ENCODE peak calls at places on chromosome X, in four cellular contexts. L, X, P and T are unnamed samples.

GRCh38 chrX:100263650-100264049 is 146.4 kb downstream of the PCDH19 start:
- DNase-seq in L (no peak), X (no peak), P (no peak), T (no peak)

GRCh38 chrX:12930150-12930549 is 23.7 kb downstream of the TLR8 start:
- DNase-seq in L (no peak), X (no peak), P (no peak), T (no peak)

GRCh38 chrX:538311-538710 is 92.3 kb upstream of the SHOX start:
- DNase-seq in L (peak), X (no peak), P (no peak), T (no peak)

GRCh38 chrX:145609951-145610511 is 207.6 kb upstream of the SLITRK2 start:
- DNase-seq in L (no peak), X (no peak), P (no peak), T (no peak)

GRCh38 chrX:30967516-30967915 is 78.5 kb upstream of the TAB3 start:
- DNase-seq in L (no peak), X (no peak), P (no peak), T (no peak)

GRCh38 chrX:30302957-30303356 is 6.2 kb downstream of the NR0B1 start:
- DNase-seq in L (peak), X (no peak), P (no peak), T (no peak)

GRCh38 chrX:30637874-30638793 is 15.1 kb upstream of the GK start:
- DNase-seq in L (no peak), X (no peak), P (no peak), T (no peak)

GRCh38 chrX:149908308-149908707 is 21.1 kb upstream of the HSFX4 start:
- DNase-seq in L (no peak), X (no peak), P (no peak), T (no peak)

GRCh38 chrX:24619647-24620046 is 27.5 kb downstream of the PCYT1B start:
- DNase-seq in L (peak), X (no peak), P (no peak), T (no peak)

GRCh38 chrX:371907-372306 is 14.8 kb downstream of the PPP2R3B start:
- DNase-seq in L (no peak), X (no peak), P (no peak), T (no peak)

GRCh38 chrX:46733226-46733625 is 25.7 kb downstream of the SLC9A7 start:
- DNase-seq in L (no peak), X (no peak), P (no peak), T (no peak)

GRCh38 chrX:70960728-70961127 is 29.8 kb upstream of the SLC7A3 start:
- DNase-seq in L (no peak), X (no peak), P (no peak), T (no peak)

GRCh38 chrX:50726296-50726695 is 87.7 kb downstream of the SHROOM4 start:
- DNase-seq in L (no peak), X (no peak), P (no peak), T (no peak)

GRCh38 chrX:46254623-46255022 is 290.6 kb downstream of the ZNF674 start:
- DNase-seq in L (no peak), X (no peak), P (no peak), T (no peak)

GRCh38 chrX:30643313-30643821 is 9.9 kb upstream of the GK start:
- DNase-seq in L (peak), X (no peak), P (no peak), T (no peak)

GRCh38 chrX:48971325-48972213 is at the start of gene KCND1:
- DNase-seq in L (peak), X (no peak), P (no peak), T (no peak)

GRCh38 chrX:135632353-135632752 is 81.1 kb upstream of the CT45A1 start:
- DNase-seq in L (no peak), X (no peak), P (no peak), T (no peak)

GRCh38 chrX:130082244-130083106 is 27.8 kb downstream of the ELF4 start:
- DNase-seq in L (no peak), X (no peak), P (peak), T (peak)